ENCODE peak calls at places on chromosomes 6 and 20, in ten cellular contexts. One of them, this sample, is unnamed.

GRCh38 chr20:19880256-19881079 is 122.4 kb downstream of the RIN2 start:
- DNase-seq in activated naive CD4-positive, alpha-beta T cell: no peak
- DNase-seq in kidney: no peak
- DNase-seq in MCF 10A: peak
- DNase-seq in amniotic stem cell: no peak
- DNase-seq in NCI-H1436: no peak
- DNase-seq in GM12878: no peak
- DNase-seq in NCI-H1694 treated with DMSO at 0.1 percent for 48 hours: no peak
- DNase-seq in activated CD4-positive, CD25-positive, alpha-beta regulatory T cell: no peak
- DNase-seq in suprapubic skin: no peak
- DNase-seq in this sample: no peak

GRCh38 chr6:13113956-13114593 is 214.3 kb downstream of the TBC1D7 start:
- DNase-seq in activated naive CD4-positive, alpha-beta T cell: no peak
- DNase-seq in kidney: peak
- DNase-seq in MCF 10A: no peak
- DNase-seq in amniotic stem cell: no peak
- DNase-seq in NCI-H1436: no peak
- DNase-seq in GM12878: no peak
- DNase-seq in NCI-H1694 treated with DMSO at 0.1 percent for 48 hours: no peak
- DNase-seq in activated CD4-positive, CD25-positive, alpha-beta regulatory T cell: no peak
- DNase-seq in suprapubic skin: no peak
- DNase-seq in this sample: no peak

GRCh38 chr6:128508588-128509296 is 11.7 kb downstream of the PTPRK start:
- DNase-seq in activated naive CD4-positive, alpha-beta T cell: no peak
- DNase-seq in kidney: no peak
- DNase-seq in MCF 10A: peak
- DNase-seq in amniotic stem cell: peak
- DNase-seq in NCI-H1436: no peak
- DNase-seq in GM12878: no peak
- DNase-seq in NCI-H1694 treated with DMSO at 0.1 percent for 48 hours: no peak
- DNase-seq in activated CD4-positive, CD25-positive, alpha-beta regulatory T cell: no peak
- DNase-seq in suprapubic skin: no peak
- DNase-seq in this sample: no peak

GRCh38 chr20:63791497-63792156 is 39.4 kb downstream of the ZBTB46 start:
- DNase-seq in activated naive CD4-positive, alpha-beta T cell: no peak
- DNase-seq in kidney: no peak
- DNase-seq in MCF 10A: no peak
- DNase-seq in amniotic stem cell: no peak
- DNase-seq in NCI-H1436: no peak
- DNase-seq in GM12878: no peak
- DNase-seq in NCI-H1694 treated with DMSO at 0.1 percent for 48 hours: no peak
- DNase-seq in activated CD4-positive, CD25-positive, alpha-beta regulatory T cell: no peak
- DNase-seq in suprapubic skin: no peak
- DNase-seq in this sample: no peak

GRCh38 chr6:24838994-24839393 is 40.3 kb upstream of the ARMH2 start:
- DNase-seq in activated naive CD4-positive, alpha-beta T cell: no peak
- DNase-seq in kidney: no peak
- DNase-seq in MCF 10A: no peak
- DNase-seq in amniotic stem cell: no peak
- DNase-seq in NCI-H1436: no peak
- DNase-seq in GM12878: no peak
- DNase-seq in NCI-H1694 treated with DMSO at 0.1 percent for 48 hours: no peak
- DNase-seq in activated CD4-positive, CD25-positive, alpha-beta regulatory T cell: no peak
- DNase-seq in suprapubic skin: no peak
- DNase-seq in this sample: no peak

GRCh38 chr6:37777272-37777736 is 42.2 kb upstream of the ZFAND3 start:
- DNase-seq in activated naive CD4-positive, alpha-beta T cell: no peak
- DNase-seq in kidney: no peak
- DNase-seq in MCF 10A: no peak
- DNase-seq in amniotic stem cell: no peak
- DNase-seq in NCI-H1436: no peak
- DNase-seq in GM12878: peak
- DNase-seq in NCI-H1694 treated with DMSO at 0.1 percent for 48 hours: no peak
- DNase-seq in activated CD4-positive, CD25-positive, alpha-beta regulatory T cell: no peak
- DNase-seq in suprapubic skin: no peak
- DNase-seq in this sample: no peak

GRCh38 chr6:43811101-43812099 is 41.4 kb downstream of the VEGFA start:
- DNase-seq in activated naive CD4-positive, alpha-beta T cell: no peak
- DNase-seq in kidney: no peak
- DNase-seq in MCF 10A: no peak
- DNase-seq in amniotic stem cell: no peak
- DNase-seq in NCI-H1436: no peak
- DNase-seq in GM12878: no peak
- DNase-seq in NCI-H1694 treated with DMSO at 0.1 percent for 48 hours: no peak
- DNase-seq in activated CD4-positive, CD25-positive, alpha-beta regulatory T cell: no peak
- DNase-seq in suprapubic skin: no peak
- DNase-seq in this sample: no peak

GRCh38 chr6:17768388-17768787 is 61.7 kb upstream of the NUP153 start:
- DNase-seq in activated naive CD4-positive, alpha-beta T cell: no peak
- DNase-seq in kidney: no peak
- DNase-seq in MCF 10A: peak
- DNase-seq in amniotic stem cell: no peak
- DNase-seq in NCI-H1436: no peak
- DNase-seq in GM12878: no peak
- DNase-seq in NCI-H1694 treated with DMSO at 0.1 percent for 48 hours: no peak
- DNase-seq in activated CD4-positive, CD25-positive, alpha-beta regulatory T cell: no peak
- DNase-seq in suprapubic skin: no peak
- DNase-seq in this sample: no peak

GRCh38 chr20:10489853-10490627 is 54.9 kb downstream of the SLX4IP start:
- DNase-seq in activated naive CD4-positive, alpha-beta T cell: no peak
- DNase-seq in kidney: no peak
- DNase-seq in MCF 10A: no peak
- DNase-seq in amniotic stem cell: no peak
- DNase-seq in NCI-H1436: no peak
- DNase-seq in GM12878: no peak
- DNase-seq in NCI-H1694 treated with DMSO at 0.1 percent for 48 hours: no peak
- DNase-seq in activated CD4-positive, CD25-positive, alpha-beta regulatory T cell: no peak
- DNase-seq in suprapubic skin: no peak
- DNase-seq in this sample: no peak

GRCh38 chr20:16472045-16472872 is 101.0 kb downstream of the KIF16B start:
- DNase-seq in activated naive CD4-positive, alpha-beta T cell: no peak
- DNase-seq in kidney: no peak
- DNase-seq in MCF 10A: peak
- DNase-seq in amniotic stem cell: no peak
- DNase-seq in NCI-H1436: no peak
- DNase-seq in GM12878: no peak
- DNase-seq in NCI-H1694 treated with DMSO at 0.1 percent for 48 hours: no peak
- DNase-seq in activated CD4-positive, CD25-positive, alpha-beta regulatory T cell: no peak
- DNase-seq in suprapubic skin: no peak
- DNase-seq in this sample: no peak

GRCh38 chr6:104653786-104654185 is 205.9 kb downstream of the HACE1 start:
- DNase-seq in activated naive CD4-positive, alpha-beta T cell: no peak
- DNase-seq in kidney: no peak
- DNase-seq in MCF 10A: no peak
- DNase-seq in amniotic stem cell: no peak
- DNase-seq in NCI-H1436: no peak
- DNase-seq in GM12878: no peak
- DNase-seq in NCI-H1694 treated with DMSO at 0.1 percent for 48 hours: no peak
- DNase-seq in activated CD4-positive, CD25-positive, alpha-beta regulatory T cell: no peak
- DNase-seq in suprapubic skin: no peak
- DNase-seq in this sample: no peak

GRCh38 chr6:145898376-145898775 is 65.8 kb downstream of the SHPRH start:
- DNase-seq in activated naive CD4-positive, alpha-beta T cell: no peak
- DNase-seq in kidney: no peak
- DNase-seq in MCF 10A: peak
- DNase-seq in amniotic stem cell: no peak
- DNase-seq in NCI-H1436: no peak
- DNase-seq in GM12878: no peak
- DNase-seq in NCI-H1694 treated with DMSO at 0.1 percent for 48 hours: no peak
- DNase-seq in activated CD4-positive, CD25-positive, alpha-beta regulatory T cell: no peak
- DNase-seq in suprapubic skin: no peak
- DNase-seq in this sample: no peak

GRCh38 chr6:159728552-159728951 is 1.2 kb downstream of the WTAP start:
- DNase-seq in activated naive CD4-positive, alpha-beta T cell: no peak
- DNase-seq in kidney: no peak
- DNase-seq in MCF 10A: peak
- DNase-seq in amniotic stem cell: no peak
- DNase-seq in NCI-H1436: no peak
- DNase-seq in GM12878: no peak
- DNase-seq in NCI-H1694 treated with DMSO at 0.1 percent for 48 hours: no peak
- DNase-seq in activated CD4-positive, CD25-positive, alpha-beta regulatory T cell: no peak
- DNase-seq in suprapubic skin: no peak
- DNase-seq in this sample: no peak

GRCh38 chr20:4045741-4046140 is 30.4 kb upstream of the RNF24 start:
- DNase-seq in activated naive CD4-positive, alpha-beta T cell: no peak
- DNase-seq in kidney: no peak
- DNase-seq in MCF 10A: no peak
- DNase-seq in amniotic stem cell: no peak
- DNase-seq in NCI-H1436: no peak
- DNase-seq in GM12878: no peak
- DNase-seq in NCI-H1694 treated with DMSO at 0.1 percent for 48 hours: no peak
- DNase-seq in activated CD4-positive, CD25-positive, alpha-beta regulatory T cell: no peak
- DNase-seq in suprapubic skin: no peak
- DNase-seq in this sample: no peak

GRCh38 chr20:57713505-57713903 is 3.7 kb upstream of the PMEPA1 start:
- DNase-seq in activated naive CD4-positive, alpha-beta T cell: no peak
- DNase-seq in kidney: no peak
- DNase-seq in MCF 10A: peak
- DNase-seq in amniotic stem cell: no peak
- DNase-seq in NCI-H1436: no peak
- DNase-seq in GM12878: no peak
- DNase-seq in NCI-H1694 treated with DMSO at 0.1 percent for 48 hours: no peak
- DNase-seq in activated CD4-positive, CD25-positive, alpha-beta regulatory T cell: no peak
- DNase-seq in suprapubic skin: peak
- DNase-seq in this sample: no peak